ENCODE peak calls at places on chromosomes 5 and 9, in eight cellular contexts. H is RCC 7860; W is NCI-H1930; B is HuH-7.5; Y is cerebellum; Z is foreskin fibroblast; S is activated effector memory CD4-positive, alpha-beta T cell treated with anti-CD3 and anti-CD28 coated beads, Interleukin-2, amount 50 U/mL, for 16 hours; E is stimulated activated CD4-positive, alpha-beta T cell treated with anti-CD3 and anti-CD28 coated beads, Interleukin-1b, Interleukin-23, amount 100 ng/mL, for 24 hours. A is an unnamed sample.

GRCh38 chr5:115351356-115352195 is 55.1 kb upstream of the CCDC112 start:
- DNase-seq in H (no peak), W (no peak), B (no peak), Y (no peak), Z (peak), S (no peak), E (no peak), A (no peak)

GRCh38 chr5:103744159-103744558 is 181.6 kb upstream of the NUDT12 start:
- DNase-seq in H (peak), W (no peak), B (no peak), Y (no peak), Z (peak), S (no peak), E (no peak), A (no peak)

GRCh38 chr9:133621868-133622267 is 12.7 kb upstream of the FAM163B start:
- DNase-seq in H (no peak), W (no peak), B (no peak), Y (no peak), Z (no peak), S (no peak), E (no peak), A (no peak)

GRCh38 chr5:59287884-59288283 is 605.6 kb downstream of the PDE4D start:
- DNase-seq in H (no peak), W (no peak), B (no peak), Y (no peak), Z (no peak), S (no peak), E (no peak), A (no peak)

GRCh38 chr5:134026521-134027202 is 21.9 kb upstream of the VDAC1 start:
- DNase-seq in H (peak), W (peak), B (peak), Y (no peak), Z (peak), S (peak), E (no peak), A (peak)

GRCh38 chr5:101288633-101289032 is 385.6 kb upstream of the ST8SIA4 start:
- DNase-seq in H (no peak), W (no peak), B (no peak), Y (no peak), Z (no peak), S (no peak), E (no peak), A (no peak)

GRCh38 chr5:42143361-42143760 is 218.3 kb downstream of the FBXO4 start:
- DNase-seq in H (no peak), W (no peak), B (no peak), Y (no peak), Z (no peak), S (no peak), E (no peak), A (no peak)

GRCh38 chr9:88537743-88538055 is 2.7 kb downstream of the NXNL2 start:
- DNase-seq in H (peak), W (no peak), B (no peak), Y (peak), Z (peak), S (no peak), E (no peak), A (peak)

GRCh38 chr5:138160706-138161105 is 17.7 kb downstream of the BRD8 start:
- DNase-seq in H (no peak), W (no peak), B (no peak), Y (no peak), Z (no peak), S (no peak), E (no peak), A (no peak)

GRCh38 chr9:72271617-72272478 is 93.2 kb downstream of the ZFAND5 start:
- DNase-seq in H (peak), W (no peak), B (peak), Y (peak), Z (peak), S (peak), E (peak), A (no peak)

GRCh38 chr9:129258124-129258822 is 80.2 kb upstream of the IER5L start:
- DNase-seq in H (no peak), W (peak), B (peak), Y (peak), Z (peak), S (peak), E (peak), A (peak)

GRCh38 chr5:72256536-72256935 is 63.5 kb downstream of the MRPS27 start:
- DNase-seq in H (no peak), W (no peak), B (no peak), Y (no peak), Z (peak), S (no peak), E (no peak), A (no peak)

GRCh38 chr9:99752710-99753109 is 69.0 kb upstream of the NR4A3 start:
- DNase-seq in H (peak), W (no peak), B (no peak), Y (no peak), Z (peak), S (no peak), E (no peak), A (no peak)

GRCh38 chr5:54794437-54794970 is 190.9 kb downstream of the ESM1 start:
- DNase-seq in H (no peak), W (no peak), B (no peak), Y (no peak), Z (no peak), S (no peak), E (no peak), A (no peak)

GRCh38 chr9:136081113-136081825 is 13.8 kb downstream of the NACC2 start:
- DNase-seq in H (no peak), W (no peak), B (peak), Y (no peak), Z (no peak), S (no peak), E (no peak), A (peak)

GRCh38 chr9:124202447-124202971 is 55.2 kb upstream of the NEK6 start:
- DNase-seq in H (no peak), W (no peak), B (no peak), Y (no peak), Z (peak), S (peak), E (peak), A (peak)

A was measured in left ventricle myocardium superior.